ENCODE peak calls at places on chromosome 6, in nine cellular contexts. G, O, S, D, P, M, L, T and C are unnamed samples.
A peak's percentile ranks its signal among the peaks of the same experiment; 100 is the strongest.

GRCh38 chr6:162698004-162698403 is 29.6 kb downstream of the PRKN start:
- DNase-seq in G (no peak), O (no peak), S (no peak), D (no peak), P (no peak), M (no peak), L (no peak), T (no peak), C (no peak)

GRCh38 chr6:111586554-111586953 is 19.1 kb downstream of the TRAF3IP2 start:
- DNase-seq in G (no peak), O (no peak), S (no peak), D (no peak), P (no peak), M (no peak), L (no peak), T (no peak), C (no peak)

GRCh38 chr6:116144590-116144989 is 18.7 kb upstream of the COL10A1 start:
- DNase-seq in G (no peak), O (no peak), S (peak; percentile 55), D (peak; percentile 87), P (peak; percentile 66), M (no peak), L (no peak), T (no peak), C (no peak)

GRCh38 chr6:54873589-54873988 is 27.0 kb downstream of the FAM83B start:
- DNase-seq in G (no peak), O (no peak), S (no peak), D (no peak), P (no peak), M (no peak), L (no peak), T (no peak), C (no peak)

GRCh38 chr6:9412951-9413559 is 977.7 kb upstream of the SLC35B3 start:
- DNase-seq in G (no peak), O (no peak), S (peak; percentile 34), D (no peak), P (no peak), M (peak; percentile 48), L (peak; percentile 75), T (peak; percentile 69), C (no peak)

GRCh38 chr6:73204252-73204651 is 21.0 kb downstream of the KHDC1L start:
- DNase-seq in G (no peak), O (no peak), S (no peak), D (no peak), P (no peak), M (no peak), L (peak; percentile 21), T (no peak), C (no peak)

GRCh38 chr6:156779206-156780116 is 2.3 kb downstream of the ARID1B start:
- DNase-seq in G (peak; percentile 29), O (peak; percentile 45), S (no peak), D (no peak), P (no peak), M (peak; percentile 57), L (peak; percentile 50), T (peak; percentile 48), C (no peak)

GRCh38 chr6:105988321-105988720 is 97.8 kb upstream of the PRDM1 start:
- DNase-seq in G (no peak), O (no peak), S (no peak), D (no peak), P (no peak), M (no peak), L (no peak), T (no peak), C (no peak)

GRCh38 chr6:12081776-12082175 is 69.7 kb downstream of the HIVEP1 start:
- DNase-seq in G (no peak), O (no peak), S (no peak), D (no peak), P (no peak), M (no peak), L (peak; percentile 6), T (no peak), C (no peak)

GRCh38 chr6:80179691-80180090 is 73.2 kb downstream of the BCKDHB start:
- DNase-seq in G (no peak), O (no peak), S (no peak), D (no peak), P (peak; percentile 16), M (no peak), L (peak; percentile 38), T (no peak), C (no peak)

GRCh38 chr6:572596-573265 is 84.2 kb downstream of the HUS1B start:
- DNase-seq in G (no peak), O (no peak), S (no peak), D (peak; percentile 16), P (no peak), M (no peak), L (no peak), T (no peak), C (no peak)

GRCh38 chr6:163355471-163355991 is 59.0 kb upstream of the QKI start:
- DNase-seq in G (no peak), O (peak; percentile 67), S (peak; percentile 34), D (peak; percentile 82), P (peak; percentile 40), M (no peak), L (no peak), T (peak; percentile 34), C (no peak)

GRCh38 chr6:159680104-159680503 is 12.9 kb downstream of the SOD2 start:
- DNase-seq in G (no peak), O (no peak), S (peak; percentile 19), D (no peak), P (no peak), M (no peak), L (no peak), T (no peak), C (no peak)

GRCh38 chr6:47301441-47301840 is 8.3 kb downstream of the TNFRSF21 start:
- DNase-seq in G (no peak), O (no peak), S (no peak), D (no peak), P (no peak), M (no peak), L (no peak), T (no peak), C (no peak)

GRCh38 chr6:47302043-47302442 is 7.7 kb downstream of the TNFRSF21 start:
- DNase-seq in G (no peak), O (no peak), S (no peak), D (no peak), P (no peak), M (no peak), L (no peak), T (no peak), C (no peak)

GRCh38 chr6:47298475-47298874 is 11.2 kb downstream of the TNFRSF21 start:
- DNase-seq in G (no peak), O (no peak), S (no peak), D (no peak), P (no peak), M (no peak), L (no peak), T (no peak), C (no peak)

GRCh38 chr6:47300417-47300816 is 9.3 kb downstream of the TNFRSF21 start:
- DNase-seq in G (no peak), O (no peak), S (no peak), D (no peak), P (no peak), M (no peak), L (no peak), T (no peak), C (no peak)

GRCh38 chr6:47299965-47300364 is 9.7 kb downstream of the TNFRSF21 start:
- DNase-seq in G (no peak), O (no peak), S (no peak), D (no peak), P (no peak), M (no peak), L (no peak), T (no peak), C (no peak)
- TF ChIP-seq CTCF in G (no peak), O (no peak), S (no peak), D (no peak), P (no peak), M (no peak), L (no peak), T (no peak), C (no peak)

GRCh38 chr6:1580585-1580984 is 29.1 kb upstream of the FOXC1 start:
- DNase-seq in G (no peak), O (no peak), S (no peak), D (no peak), P (no peak), M (no peak), L (no peak), T (peak; percentile 11), C (no peak)

GRCh38 chr6:1581120-1581991 is 28.4 kb upstream of the FOXC1 start:
- DNase-seq in G (no peak), O (no peak), S (no peak), D (no peak), P (no peak), M (no peak), L (no peak), T (no peak), C (no peak)

GRCh38 chr6:1579096-1579495 is 30.6 kb upstream of the FOXC1 start:
- DNase-seq in G (no peak), O (no peak), S (no peak), D (no peak), P (no peak), M (no peak), L (no peak), T (no peak), C (no peak)

GRCh38 chr6:1578293-1578745 is 31.4 kb upstream of the FOXC1 start:
- DNase-seq in G (no peak), O (no peak), S (no peak), D (no peak), P (no peak), M (no peak), L (no peak), T (no peak), C (no peak)

GRCh38 chr6:1580109-1580508 is 29.6 kb upstream of the FOXC1 start:
- DNase-seq in G (no peak), O (no peak), S (peak; percentile 23), D (peak; percentile 16), P (peak; percentile 42), M (no peak), L (no peak), T (no peak), C (no peak)
- TF ChIP-seq CTCF in G (no peak), O (no peak), S (no peak), D (no peak), P (no peak), M (no peak), L (no peak), T (no peak), C (no peak)

GRCh38 chr6:132780770-132781371 is 17.6 kb downstream of the SLC18B1 start:
- DNase-seq in G (no peak), O (no peak), S (peak; percentile 64), D (no peak), P (peak; percentile 20), M (peak; percentile 5), L (peak; percentile 16), T (peak; percentile 21), C (no peak)
- TF ChIP-seq CTCF in G (peak; percentile 41), O (peak; percentile 28), S (peak; percentile 66), D (peak; percentile 59), P (peak; percentile 37), M (peak; percentile 36), L (peak; percentile 23), T (peak; percentile 32), C (peak; percentile 57)

DNA sequence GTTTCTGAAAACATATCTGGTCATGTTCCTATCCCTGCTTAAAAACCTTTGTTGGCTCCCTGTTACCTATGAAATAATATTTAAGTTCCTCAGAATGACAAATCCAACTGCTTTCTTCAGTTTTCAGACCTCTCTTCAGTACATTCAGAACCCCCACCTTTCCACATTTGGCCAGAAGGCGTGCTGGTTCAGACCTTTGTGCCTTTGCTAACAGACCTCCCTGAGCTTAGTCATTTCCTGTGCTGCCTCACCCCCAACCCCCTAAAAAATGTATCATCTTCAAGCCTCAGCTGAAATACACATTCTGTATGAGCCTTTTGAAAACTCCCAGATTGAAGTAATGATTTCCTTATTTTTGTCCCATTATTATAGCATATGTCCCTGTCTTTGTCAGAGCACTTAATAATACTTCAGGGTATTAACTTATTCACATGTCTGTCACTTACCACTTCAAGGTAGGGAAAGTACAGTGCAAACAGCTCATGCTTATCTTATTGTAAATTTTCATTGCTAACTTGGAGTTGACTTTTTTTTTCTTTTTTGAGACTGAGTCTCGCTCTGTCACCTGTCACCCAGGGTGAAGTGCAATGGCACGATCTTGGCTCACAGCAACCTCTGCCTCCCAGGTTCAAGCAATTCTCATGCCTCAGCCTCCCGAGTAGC is 19.7 kb downstream of the FAM217A start:
- DNase-seq in G (no peak), O (no peak), S (peak; percentile 84), D (peak; percentile 93), P (peak; percentile 87), M (no peak), L (no peak), T (peak; percentile 90), C (peak; percentile 27)
- TF ChIP-seq CTCF in G (no peak), O (no peak), S (peak; percentile 51), D (peak; percentile 59), P (no peak), M (no peak), L (no peak), T (no peak), C (peak; percentile 17)